ENCODE peak calls at places on chromosomes 4 and X, in nine cellular contexts. C, O, E, A, Z, U, I, H and F are unnamed samples.

GRCh38 chr4:153394945-153395344 is 50.5 kb downstream of the MND1 start:
- DNase-seq in A (no peak), U (no peak), I (no peak), O (no peak), Z (no peak), H (no peak), C (no peak), E (no peak), F (no peak)

GRCh38 chr4:190019023-190019858 is 7.8 kb downstream of the FRG2 start:
- DNase-seq in H (no peak), C (no peak), O (no peak), I (peak), Z (no peak), E (no peak), A (no peak), U (no peak), F (no peak)

GRCh38 chrX:31038585-31039326 is 33.1 kb downstream of the FTHL17 start:
- DNase-seq in O (peak), A (no peak), Z (peak), H (no peak), I (peak), U (peak), E (peak), C (no peak), F (peak)

GRCh38 chr4:90137545-90137944 is 10.4 kb downstream of the CCSER1 start:
- DNase-seq in E (no peak), C (no peak), U (no peak), O (no peak), H (no peak), Z (peak), A (no peak), I (no peak), F (peak)

GRCh38 chr4:14641871-14642270 is 360.4 kb upstream of the CPEB2 start:
- DNase-seq in O (no peak), E (no peak), Z (no peak), U (no peak), A (no peak), H (no peak), I (no peak), C (no peak), F (no peak)

GRCh38 chr4:42824278-42824977 is 68.1 kb upstream of the GRXCR1 start:
- DNase-seq in I (no peak), A (no peak), C (no peak), Z (no peak), E (no peak), O (no peak), H (no peak), U (no peak), F (no peak)

GRCh38 chr4:181465826-181466225 is 777.4 kb upstream of the TENM3 start:
- DNase-seq in H (no peak), E (no peak), U (no peak), I (no peak), O (no peak), A (no peak), Z (no peak), C (no peak), F (no peak)

GRCh38 chr4:3642806-3643517 is 110.7 kb upstream of the LRPAP1 start:
- DNase-seq in Z (no peak), A (no peak), I (no peak), E (no peak), U (no peak), H (no peak), O (no peak), C (no peak), F (no peak)

GRCh38 chr4:139656614-139657486 is 8.8 kb upstream of the MGST2 start:
- DNase-seq in C (peak), O (peak), A (peak), H (peak), E (peak), U (no peak), I (peak), Z (peak), F (peak)

GRCh38 chr4:17781072-17781830 is at the start of gene FAM184B:
- DNase-seq in I (peak), A (no peak), H (no peak), E (no peak), U (no peak), C (no peak), O (peak), Z (peak), F (peak)

GRCh38 chr4:125732682-125733081 is 417.9 kb downstream of the FAT4 start:
- DNase-seq in U (no peak), A (no peak), H (no peak), E (no peak), O (no peak), Z (no peak), C (no peak), I (no peak), F (no peak)

GRCh38 chr4:54165438-54165837 is 63.7 kb upstream of the PDGFRA start:
- DNase-seq in E (no peak), U (peak), Z (peak), O (peak), C (no peak), A (no peak), H (no peak), I (no peak), F (no peak)

GRCh38 chr4:89056953-89057398 is at the start of gene FAM13A:
- DNase-seq in U (peak), Z (peak), I (peak), E (no peak), H (no peak), C (peak), O (peak), A (no peak), F (peak)

GRCh38 chrX:96081891-96082290 is 602.8 kb upstream of the DIAPH2 start:
- DNase-seq in O (no peak), U (no peak), H (no peak), C (no peak), A (no peak), I (no peak), Z (no peak), E (no peak), F (no peak)

GRCh38 chrX:69268637-69269036 is 103.4 kb upstream of the PJA1 start:
- DNase-seq in I (no peak), O (no peak), H (no peak), U (no peak), A (no peak), E (no peak), C (no peak), Z (no peak), F (no peak)

GRCh38 chr4:10135252-10135651 is 18.7 kb upstream of the WDR1 start:
- DNase-seq in E (no peak), A (no peak), Z (no peak), U (no peak), C (no peak), I (no peak), H (no peak), O (no peak), F (no peak)

GRCh38 chr4:29722253-29722652 is 997.9 kb upstream of the PCDH7 start:
- DNase-seq in E (no peak), A (no peak), I (no peak), Z (no peak), H (no peak), C (no peak), O (no peak), U (no peak), F (no peak)

GRCh38 chr4:180330521-180330920 is 1912.7 kb upstream of the TENM3 start:
- DNase-seq in U (no peak), O (no peak), I (no peak), Z (no peak), H (no peak), C (no peak), A (no peak), E (no peak), F (no peak)

GRCh38 chr4:150173854-150174398 is 95.7 kb downstream of the DCLK2 start:
- DNase-seq in C (no peak), Z (no peak), I (no peak), A (no peak), O (no peak), E (no peak), U (no peak), H (no peak), F (no peak)

GRCh38 chr4:133324491-133324890 is 175.4 kb downstream of the PCDH10 start:
- DNase-seq in E (no peak), H (no peak), C (no peak), Z (no peak), U (no peak), O (no peak), A (no peak), I (no peak), F (no peak)

GRCh38 chr4:136864580-136865185 is 667.6 kb downstream of the PCDH18 start:
- DNase-seq in U (peak), A (no peak), C (peak), H (no peak), E (no peak), Z (peak), O (peak), I (peak), F (peak)

GRCh38 chr4:43008793-43009192 is 116.3 kb downstream of the GRXCR1 start:
- DNase-seq in Z (no peak), I (no peak), O (no peak), E (no peak), H (no peak), C (no peak), A (no peak), U (no peak), F (no peak)

GRCh38 chrX:135520022-135520552 is 373 bp upstream of the INTS6L start:
- DNase-seq in Z (peak), O (peak), C (no peak), H (no peak), I (no peak), U (no peak), E (no peak), A (no peak), F (no peak)

GRCh38 chr4:40887690-40888089 is 137.9 kb downstream of the NSUN7 start:
- DNase-seq in A (no peak), O (peak), I (no peak), U (peak), C (no peak), H (no peak), E (no peak), Z (peak), F (no peak)